ENCODE peak calls at places on chromosomes 2 and 18, in eight cellular contexts. Q, K, U, N, O, J, E and R are unnamed samples.
A peak's percentile ranks its signal among the peaks of the same experiment; 100 is the strongest.

GRCh38 chr18:5197032-5197434 is at the start of gene AKAIN1:
- DNase-seq in Q (peak; percentile 48), K (no peak), U (no peak), N (peak; percentile 22), O (peak; percentile 40), J (peak; percentile 89), E (peak; percentile 70), R (peak; percentile 66)

GRCh38 chr2:234492687-234493086 is 4.2 kb downstream of the ARL4C start:
- DNase-seq in Q (no peak), K (no peak), U (no peak), N (no peak), O (no peak), J (no peak), E (no peak), R (no peak)

GRCh38 chr2:143034292-143035074 is 94.7 kb upstream of the ARHGAP15 start:
- DNase-seq in Q (peak; percentile 51), K (peak; percentile 48), U (peak; percentile 51), N (peak; percentile 55), O (no peak), J (peak; percentile 59), E (peak; percentile 67), R (no peak)

GRCh38 chr2:64214281-64215115 is 70.3 kb upstream of the PELI1 start:
- DNase-seq in Q (no peak), K (no peak), U (no peak), N (peak; percentile 64), O (no peak), J (no peak), E (no peak), R (no peak)

GRCh38 chr2:10031886-10032745 is 11.2 kb upstream of the KLF11 start:
- DNase-seq in Q (no peak), K (no peak), U (no peak), N (no peak), O (no peak), J (peak; percentile 44), E (no peak), R (no peak)

GRCh38 chr2:18988557-18989232 is 369.7 kb downstream of the OSR1 start:
- DNase-seq in Q (peak; percentile 30), K (no peak), U (no peak), N (peak; percentile 3), O (no peak), J (no peak), E (no peak), R (no peak)

GRCh38 chr2:233198026-233198425 is 53.4 kb upstream of the ATG16L1 start:
- DNase-seq in Q (no peak), K (no peak), U (no peak), N (no peak), O (no peak), J (no peak), E (no peak), R (no peak)

GRCh38 chr18:2222270-2223185 is 348.8 kb downstream of the METTL4 start:
- DNase-seq in Q (no peak), K (no peak), U (no peak), N (no peak), O (no peak), J (no peak), E (no peak), R (no peak)

GRCh38 chr2:70426341-70426740 is 124.5 kb upstream of the FAM136A start:
- DNase-seq in Q (no peak), K (no peak), U (no peak), N (no peak), O (no peak), J (no peak), E (no peak), R (no peak)

GRCh38 chr2:203019142-203019541 is 4.5 kb downstream of the NBEAL1 start:
- DNase-seq in Q (no peak), K (no peak), U (no peak), N (no peak), O (no peak), J (no peak), E (no peak), R (no peak)

GRCh38 chr2:129101186-129101585 is 782.5 kb upstream of the HS6ST1 start:
- DNase-seq in Q (no peak), K (no peak), U (no peak), N (no peak), O (no peak), J (no peak), E (no peak), R (no peak)

GRCh38 chr2:231512222-231512621 is 18.0 kb downstream of the NMUR1 start:
- DNase-seq in Q (no peak), K (no peak), U (no peak), N (peak; percentile 10), O (no peak), J (no peak), E (no peak), R (peak; percentile 45)

GRCh38 chr2:151946856-151947523 is 118.8 kb upstream of the ARL5A start:
- DNase-seq in Q (peak; percentile 49), K (no peak), U (no peak), N (peak; percentile 2), O (no peak), J (peak; percentile 77), E (peak; percentile 68), R (no peak)

GRCh38 chr18:22999212-22999611 is 66.1 kb downstream of the RBBP8 start:
- DNase-seq in Q (no peak), K (no peak), U (no peak), N (peak; percentile 71), O (no peak), J (no peak), E (no peak), R (no peak)

GRCh38 chr18:13245481-13246000 is 27.0 kb downstream of the LDLRAD4 start:
- DNase-seq in Q (no peak), K (no peak), U (no peak), N (no peak), O (no peak), J (peak; percentile 44), E (no peak), R (peak; percentile 39)

GRCh38 chr2:231010201-231010730 is 14.3 kb downstream of the SPATA3 start:
- DNase-seq in Q (no peak), K (no peak), U (no peak), N (no peak), O (no peak), J (no peak), E (no peak), R (no peak)

GRCh38 chr2:193476171-193476800 is 1281.6 kb upstream of the TMEFF2 start:
- DNase-seq in Q (no peak), K (no peak), U (no peak), N (no peak), O (no peak), J (no peak), E (no peak), R (no peak)

DNA sequence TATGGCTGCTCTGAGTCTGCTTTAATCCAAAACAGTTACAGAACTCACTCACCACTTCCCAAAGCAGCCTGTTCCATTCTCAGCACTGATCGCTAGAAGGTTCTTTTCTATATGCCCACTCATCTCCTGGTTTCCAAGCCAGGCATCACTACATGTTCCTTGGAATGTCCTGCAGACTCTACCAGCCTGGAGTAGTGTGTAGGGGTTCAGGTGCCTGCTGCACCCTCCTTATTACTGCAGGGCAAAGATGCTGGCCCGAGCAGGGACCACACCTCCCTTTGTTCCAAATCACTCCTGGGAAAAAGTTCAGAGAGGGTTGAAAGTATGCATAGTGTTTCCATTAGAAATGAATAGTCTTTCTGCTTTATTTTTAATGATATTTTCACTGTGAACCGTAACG is 196.6 kb downstream of the SH3RF3 start:
- DNase-seq in Q (no peak), K (no peak), U (no peak), N (no peak), O (no peak), J (no peak), E (no peak), R (no peak)
- H3K4me3 ChIP-seq in Q (no peak overlapping the region), K (no peak overlapping the region), U (no peak overlapping the region), N (no peak overlapping the region), O (no peak overlapping the region), J (no peak overlapping the region), E (no peak overlapping the region), R (no peak overlapping the region)

GRCh38 chr2:195697681-195698220 is 40.7 kb downstream of the SLC39A10 start:
- DNase-seq in Q (no peak), K (no peak), U (no peak), N (no peak), O (no peak), J (no peak), E (no peak), R (no peak)

GRCh38 chr2:195694553-195694952 is 37.5 kb downstream of the SLC39A10 start:
- DNase-seq in Q (no peak), K (no peak), U (no peak), N (no peak), O (no peak), J (no peak), E (no peak), R (no peak)

GRCh38 chr2:195700480-195700879 is 43.5 kb downstream of the SLC39A10 start:
- DNase-seq in Q (no peak), K (no peak), U (no peak), N (no peak), O (no peak), J (no peak), E (no peak), R (no peak)

GRCh38 chr2:195695002-195695631 is 38.1 kb downstream of the SLC39A10 start:
- DNase-seq in Q (peak; percentile 18), K (no peak), U (no peak), N (no peak), O (no peak), J (peak; percentile 91), E (peak; percentile 6), R (no peak)

DNA sequence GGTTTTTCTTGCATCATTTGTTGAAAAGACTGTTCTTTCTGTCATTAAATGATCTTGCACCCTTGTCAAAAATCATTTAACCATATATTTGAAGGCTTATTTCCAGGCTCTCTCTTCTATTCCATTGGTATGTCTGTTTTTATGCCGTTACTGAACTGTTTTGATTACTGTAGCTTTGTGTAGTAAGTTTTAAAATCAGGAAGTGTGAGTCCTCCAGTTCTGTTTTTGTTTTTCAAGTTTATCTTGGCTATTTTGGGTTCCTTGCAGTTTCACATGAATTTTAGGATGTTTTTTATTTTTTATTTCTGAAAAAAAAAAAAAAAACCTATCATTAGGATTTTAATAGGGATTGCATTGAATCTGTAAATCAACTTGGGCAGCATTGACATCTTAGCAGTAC is 39.0 kb downstream of the SLC39A10 start:
- DNase-seq in Q (no peak), K (no peak), U (no peak), N (no peak), O (no peak), J (no peak), E (no peak), R (no peak)
- H3K36me3 ChIP-seq in Q (no peaks in the 10 kb centered on the region), K (no peaks in the 10 kb centered on the region), U (no peaks in the 10 kb centered on the region), N (no peaks in the 10 kb centered on the region), O (peaks cover 7% of the 10 kb centered on the region), J (peaks cover 4% of the 10 kb centered on the region), E (no peaks in the 10 kb centered on the region), R (no peaks in the 10 kb centered on the region)

GRCh38 chr2:150027164-150027563 is 439.6 kb upstream of the MMADHC start:
- DNase-seq in Q (no peak), K (no peak), U (no peak), N (no peak), O (no peak), J (no peak), E (no peak), R (no peak)
- H3K4me3 ChIP-seq in Q (no peak overlapping the region), K (no peak overlapping the region), U (no peak overlapping the region), N (no peak overlapping the region), O (no peak overlapping the region), J (no peak overlapping the region), E (no peak overlapping the region), R (no peak overlapping the region)

DNA sequence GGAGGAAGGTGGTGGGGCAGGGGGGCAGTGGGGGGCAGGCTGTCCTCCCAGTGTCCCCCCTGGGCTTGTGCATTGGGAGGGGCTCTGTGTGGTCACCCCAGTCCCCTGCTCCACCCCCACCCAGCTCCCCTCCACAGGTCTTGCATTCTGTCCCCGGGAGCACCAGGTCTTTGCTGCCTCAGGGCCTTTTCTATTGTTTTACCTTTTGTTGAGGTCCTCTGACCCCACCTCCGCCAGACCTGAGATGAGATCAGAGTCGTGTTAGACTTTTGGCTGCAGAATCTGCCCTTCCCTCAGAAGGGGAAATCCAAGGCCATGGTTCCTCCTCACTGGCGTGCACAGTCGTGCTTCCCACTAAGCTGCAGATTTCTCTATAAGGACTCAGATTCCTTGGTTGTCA is 20.8 kb downstream of the ATG4B start:
- DNase-seq in Q (no peak), K (no peak), U (no peak), N (no peak), O (no peak), J (no peak), E (no peak), R (no peak)
- H3K36me3 ChIP-seq in Q (peaks cover 76% of the 10 kb centered on the region), K (peaks cover 94% of the 10 kb centered on the region), U (peaks cover 6% of the 10 kb centered on the region), N (peaks cover 28% of the 10 kb centered on the region), O (peaks cover 86% of the 10 kb centered on the region), J (peaks cover 71% of the 10 kb centered on the region), E (peaks cover 48% of the 10 kb centered on the region), R (peaks cover 67% of the 10 kb centered on the region)